ENCODE peak calls at places on chromosome 12, in ten cellular contexts. H, J, W, E, N, Z, A, O, L and B are unnamed samples.

GRCh38 chr12:114414031-114414865 is 8.3 kb upstream of the TBX5 start:
- DNase-seq in O (no peak), J (no peak), H (peak; percentile 56), W (no peak), Z (no peak), N (no peak), L (no peak), E (no peak), A (no peak), B (no peak)

GRCh38 chr12:12859690-12860089 is 31.7 kb upstream of the GPRC5A start:
- DNase-seq in O (no peak), E (no peak), L (no peak), N (no peak), Z (no peak), J (no peak), A (no peak), H (no peak), W (peak; percentile 32), B (no peak)

GRCh38 chr12:2215709-2216560 is 163.1 kb downstream of the CACNA1C start:
- DNase-seq in W (no peak), Z (no peak), O (no peak), J (no peak), L (peak; percentile 34), N (no peak), A (no peak), H (peak; percentile 47), E (no peak), B (no peak)

GRCh38 chr12:81284137-81284536 is 206.3 kb downstream of the ACSS3 start:
- DNase-seq in W (no peak), H (no peak), A (no peak), O (no peak), N (no peak), L (peak; percentile 76), Z (no peak), E (no peak), J (no peak), B (no peak)

GRCh38 chr12:8956772-8957171 is 7.3 kb upstream of the M6PR start:
- DNase-seq in W (no peak), H (no peak), J (no peak), O (no peak), N (no peak), A (no peak), Z (no peak), E (no peak), L (no peak), B (no peak)

GRCh38 chr12:52529846-52530245 is 9.7 kb upstream of the KRT5 start:
- DNase-seq in Z (no peak), L (no peak), O (no peak), E (no peak), A (no peak), N (no peak), J (no peak), W (no peak), H (no peak), B (peak; percentile 3)

GRCh38 chr12:26028953-26029740 is 70.7 kb downstream of the RASSF8 start:
- DNase-seq in E (no peak), J (peak; percentile 71), N (no peak), O (no peak), H (peak; percentile 47), L (peak; percentile 48), Z (no peak), A (no peak), W (peak; percentile 45), B (no peak)

GRCh38 chr12:52903855-52904508 is 894 bp downstream of the KRT8 start:
- DNase-seq in L (peak; percentile 74), A (no peak), E (peak; percentile 30), W (no peak), J (no peak), H (peak; percentile 78), Z (peak; percentile 71), O (no peak), N (no peak), B (peak; percentile 50)

GRCh38 chr12:69898236-69898635 is 73.2 kb downstream of the MYRFL start:
- DNase-seq in A (no peak), Z (no peak), E (no peak), W (peak; percentile 18), L (no peak), H (no peak), J (no peak), N (no peak), O (no peak), B (no peak)

GRCh38 chr12:1936406-1937320 is 18.2 kb upstream of the CACNA2D4 start:
- DNase-seq in A (no peak), O (no peak), Z (peak; percentile 80), H (no peak), N (no peak), E (peak; percentile 67), J (no peak), W (peak; percentile 69), L (no peak), B (peak; percentile 60)

GRCh38 chr12:132066345-132066685 is 77.8 kb downstream of the DDX51 start:
- DNase-seq in W (no peak), L (no peak), Z (no peak), N (no peak), H (no peak), A (no peak), E (no peak), J (peak; percentile 56), O (no peak), B (no peak)

DNA sequence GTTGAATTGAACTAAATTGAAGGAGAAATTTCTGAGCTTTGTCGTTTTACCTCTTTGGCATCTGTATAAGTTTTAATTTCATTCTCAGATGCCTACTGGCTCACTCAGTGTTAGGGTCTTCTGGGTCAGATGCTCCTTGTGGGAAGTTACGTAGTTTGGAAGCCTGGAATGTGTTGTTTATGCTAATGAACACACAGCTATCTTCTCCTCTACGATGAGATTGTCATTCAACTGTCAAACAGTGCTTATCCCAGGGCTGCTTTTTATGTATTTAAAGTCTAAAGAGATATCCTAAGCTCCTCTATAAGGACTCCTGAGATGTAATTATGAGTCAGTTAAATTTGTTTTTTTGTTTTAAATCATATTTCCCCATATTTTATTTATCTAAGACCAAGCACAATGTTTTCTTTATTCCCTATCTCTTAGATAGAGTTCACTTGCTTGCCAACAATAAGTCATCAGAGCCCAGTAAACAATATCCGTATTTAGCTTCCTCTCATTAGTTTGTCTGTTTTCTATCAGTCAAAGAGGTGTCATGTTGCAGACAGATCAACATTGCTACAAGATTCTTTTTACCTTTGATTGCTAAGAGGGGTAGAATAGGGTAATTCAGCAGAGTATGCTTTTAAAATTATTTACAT is 368.0 kb upstream of the PDE3A start:
- DNase-seq in A (no peak), N (no peak), O (no peak), Z (no peak), E (no peak), J (no peak), W (no peak), H (no peak), L (peak; percentile 18), B (no peak)
- H3K27ac ChIP-seq in A (no peak overlapping the region), N (no peak overlapping the region), O (no peak overlapping the region), Z (no peak overlapping the region), E (no peak overlapping the region), J (no peak overlapping the region), W (no peak overlapping the region), H (no peak overlapping the region), L (no peak overlapping the region), B (no peak overlapping the region)

GRCh38 chr12:118061876-118062791 is 1.2 kb upstream of the WSB2 start:
- DNase-seq in L (peak; percentile 93), E (no peak), N (no peak), O (no peak), H (peak; percentile 47), W (no peak), A (no peak), Z (peak; percentile 52), J (no peak), B (peak; percentile 51)

GRCh38 chr12:118063567-118064391 is 2.8 kb upstream of the WSB2 start:
- DNase-seq in J (no peak), O (no peak), W (no peak), L (no peak), E (no peak), A (no peak), N (no peak), Z (no peak), H (no peak), B (no peak)

GRCh38 chr12:118061011-118061875 is at the start of gene WSB2:
- DNase-seq in J (peak; percentile 66), Z (peak; percentile 80), H (peak; percentile 58), A (peak; percentile 34), N (no peak), E (peak; percentile 83), O (no peak), L (peak; percentile 58), W (peak; percentile 48), B (peak; percentile 80)

GRCh38 chr12:118065380-118065779 is 4.4 kb upstream of the WSB2 start:
- DNase-seq in N (no peak), Z (no peak), E (no peak), H (no peak), L (no peak), O (no peak), W (no peak), J (no peak), A (no peak), B (no peak)

DNA sequence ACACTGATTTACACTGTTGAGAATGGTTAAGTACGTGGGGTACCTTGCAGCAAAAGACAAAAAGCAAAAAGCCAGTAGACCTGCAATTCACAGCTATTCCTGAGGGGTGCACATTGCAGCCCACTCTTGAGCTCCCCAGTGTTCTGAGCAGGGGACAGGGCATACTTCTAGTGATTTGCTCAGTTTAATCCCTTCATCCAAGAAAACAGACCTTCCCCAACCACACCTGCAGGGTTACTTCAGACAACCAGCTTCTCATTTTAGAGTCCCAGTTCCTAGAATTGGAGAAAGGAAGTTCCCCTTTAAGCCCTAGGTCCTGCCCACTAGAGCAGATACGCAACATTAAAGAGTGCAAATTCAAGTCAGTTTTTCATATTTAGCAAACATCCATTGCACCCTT is 3.6 kb upstream of the WSB2 start:
- DNase-seq in E (no peak), L (peak; percentile 68), W (no peak), Z (no peak), H (no peak), N (no peak), A (no peak), O (no peak), J (peak; percentile 63), B (no peak)
- H3K27ac ChIP-seq in E (no peak overlapping the region), L (no peak overlapping the region), W (no peak overlapping the region), Z (no peak overlapping the region), H (no peak overlapping the region), N (no peak overlapping the region), A (no peak overlapping the region), O (peak overlapping the region; percentile 97), J (no peak overlapping the region), B (no peak overlapping the region)

GRCh38 chr12:64673490-64674169 is 63.3 kb downstream of the RASSF3 start:
- DNase-seq in Z (no peak), W (no peak), O (no peak), H (no peak), J (peak; percentile 56), N (no peak), E (no peak), A (no peak), L (peak; percentile 77), B (no peak)
- H3K27ac ChIP-seq in Z (peak overlapping the region; percentile 78), W (no peak overlapping the region), O (peak overlapping the region; percentile 98), H (peak overlapping the region; percentile 77), J (peak overlapping the region; percentile 81), N (no peak overlapping the region), E (peak overlapping the region; percentile 17), A (peak overlapping the region; percentile 91), L (no peak overlapping the region), B (peak overlapping the region; percentile 79)

DNA sequence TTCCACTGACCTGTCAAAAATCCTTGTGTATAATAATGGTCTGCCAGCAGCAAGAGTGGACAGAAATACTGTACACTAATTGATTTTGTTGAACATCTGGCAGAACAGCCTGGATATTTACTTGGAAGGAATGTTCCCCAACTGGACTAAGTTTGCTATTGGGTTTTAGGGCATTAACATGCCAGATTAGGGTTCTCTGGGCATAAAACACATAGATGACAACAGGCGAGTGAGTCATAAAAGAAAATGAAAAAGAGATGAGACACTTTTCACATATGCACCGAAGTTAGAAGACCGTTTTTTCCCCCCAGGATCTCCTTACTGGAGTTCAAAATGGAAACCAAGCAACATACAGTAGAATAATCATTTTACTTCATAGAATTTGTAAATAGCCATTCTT is 236.3 kb upstream of the NAV3 start:
- DNase-seq in J (no peak), W (no peak), O (no peak), L (no peak), N (no peak), H (no peak), Z (no peak), E (no peak), A (no peak), B (no peak)
- H3K27ac ChIP-seq in J (no peak overlapping the region), W (no peak overlapping the region), O (no peak overlapping the region), L (no peak overlapping the region), N (no peak overlapping the region), H (no peak overlapping the region), Z (no peak overlapping the region), E (no peak overlapping the region), A (no peak overlapping the region), B (no peak overlapping the region)